ENCODE peak calls at places on chromosomes 5 and 9, in four cellular contexts. One of them, this sample, is unnamed.

GRCh38 chr5:115685966-115686691 is 60.3 kb upstream of the TMED7 start:
- DNase-seq in GM12878: no peak
- DNase-seq in HL-60: no peak
- DNase-seq in K562: no peak
- DNase-seq in this sample: no peak

GRCh38 chr5:53991942-53992341 is 318.4 kb downstream of the ARL15 start:
- DNase-seq in GM12878: peak
- DNase-seq in HL-60: no peak
- DNase-seq in K562: no peak
- DNase-seq in this sample: no peak

GRCh38 chr5:61431923-61432620 is 100.0 kb downstream of the ZSWIM6 start:
- DNase-seq in GM12878: no peak
- DNase-seq in HL-60: no peak
- DNase-seq in K562: no peak
- DNase-seq in this sample: no peak

GRCh38 chr5:16669776-16670175 is 53.0 kb upstream of the RETREG1 start:
- DNase-seq in GM12878: no peak
- DNase-seq in HL-60: no peak
- DNase-seq in K562: no peak
- DNase-seq in this sample: no peak

GRCh38 chr5:99243111-99243510 is 314.3 kb upstream of the CHD1 start:
- DNase-seq in GM12878: no peak
- DNase-seq in HL-60: no peak
- DNase-seq in K562: no peak
- DNase-seq in this sample: no peak

GRCh38 chr5:159208508-159209437 is 580 bp downstream of the RNF145 start:
- DNase-seq in GM12878: no peak
- DNase-seq in HL-60: no peak
- DNase-seq in K562: peak
- DNase-seq in this sample: peak

GRCh38 chr5:140131967-140132409 is 6.3 kb downstream of the IGIP start:
- DNase-seq in GM12878: no peak
- DNase-seq in HL-60: no peak
- DNase-seq in K562: no peak
- DNase-seq in this sample: no peak

GRCh38 chr9:72925891-72926290 is 27.0 kb downstream of the ALDH1A1 start:
- DNase-seq in GM12878: no peak
- DNase-seq in HL-60: no peak
- DNase-seq in K562: no peak
- DNase-seq in this sample: no peak

GRCh38 chr5:90131734-90132133 is 277.8 kb downstream of the CETN3 start:
- DNase-seq in GM12878: peak
- DNase-seq in HL-60: no peak
- DNase-seq in K562: no peak
- DNase-seq in this sample: peak

GRCh38 chr5:104344809-104345512 is 782.4 kb upstream of the NUDT12 start:
- DNase-seq in GM12878: no peak
- DNase-seq in HL-60: no peak
- DNase-seq in K562: no peak
- DNase-seq in this sample: no peak
- TF ChIP-seq SPI1 in GM12878: no peak
- TF ChIP-seq SPI1 in HL-60: no peak
- TF ChIP-seq SPI1 in K562: no peak
- TF ChIP-seq SPI1 in this sample: no peak

GRCh38 chr5:154371687-154372086 is 74.1 kb upstream of the SAP30L start:
- DNase-seq in GM12878: no peak
- DNase-seq in HL-60: no peak
- DNase-seq in K562: no peak
- DNase-seq in this sample: no peak
- TF ChIP-seq POLR2AphosphoS5 in GM12878: no peak
- TF ChIP-seq POLR2AphosphoS5 in HL-60: no peak
- TF ChIP-seq POLR2AphosphoS5 in K562: no peak
- TF ChIP-seq POLR2AphosphoS5 in this sample: no peak

DNA sequence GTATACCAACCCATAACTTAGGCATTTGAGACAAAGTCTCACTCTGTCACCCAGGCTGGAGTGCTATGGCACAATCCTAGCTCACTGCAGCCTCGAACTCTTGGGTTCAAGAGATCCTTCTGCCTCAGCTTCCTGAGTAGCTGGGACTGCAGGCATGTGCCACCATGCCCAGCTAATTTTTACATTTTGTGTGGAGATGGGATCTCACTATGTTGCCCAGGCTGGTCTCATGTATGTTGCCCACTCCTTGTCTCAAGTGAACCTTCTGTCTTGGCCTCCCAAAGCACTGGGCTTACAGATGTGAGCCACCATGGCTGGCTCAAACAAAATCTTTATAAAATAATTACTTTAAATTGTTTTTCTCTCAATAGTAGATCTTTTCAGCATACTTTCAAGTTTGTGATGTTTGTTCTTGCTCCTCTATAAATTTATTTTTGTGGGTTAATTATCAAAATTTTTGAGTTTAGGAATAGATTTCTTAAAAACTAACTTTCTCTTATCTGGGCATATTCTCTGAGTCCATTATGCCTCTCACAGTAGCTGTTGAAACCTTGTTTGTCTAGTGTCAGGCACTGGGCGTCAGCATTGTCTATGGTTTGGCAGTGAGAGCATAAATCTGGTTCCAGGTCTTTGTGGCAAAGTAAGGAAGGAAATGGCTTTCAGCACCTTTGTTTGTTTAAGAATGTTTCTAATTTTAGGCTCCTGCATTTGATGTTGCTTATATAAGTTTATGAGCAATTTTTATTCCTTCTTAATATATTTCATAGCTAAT is 38.7 kb downstream of the NLN start:
- DNase-seq in GM12878: peak
- DNase-seq in HL-60: no peak
- DNase-seq in K562: no peak
- DNase-seq in this sample: no peak
- TF ChIP-seq SPI1 in GM12878: no peak
- TF ChIP-seq SPI1 in HL-60: no peak
- TF ChIP-seq SPI1 in K562: no peak
- TF ChIP-seq SPI1 in this sample: no peak

GRCh38 chr9:34363619-34364351 is 12.9 kb downstream of the MYORG start:
- DNase-seq in GM12878: no peak
- DNase-seq in HL-60: no peak
- DNase-seq in K562: no peak
- DNase-seq in this sample: no peak
- TF ChIP-seq POLR2AphosphoS5 in GM12878: no peak
- TF ChIP-seq POLR2AphosphoS5 in HL-60: no peak
- TF ChIP-seq POLR2AphosphoS5 in K562: no peak
- TF ChIP-seq POLR2AphosphoS5 in this sample: no peak

DNA sequence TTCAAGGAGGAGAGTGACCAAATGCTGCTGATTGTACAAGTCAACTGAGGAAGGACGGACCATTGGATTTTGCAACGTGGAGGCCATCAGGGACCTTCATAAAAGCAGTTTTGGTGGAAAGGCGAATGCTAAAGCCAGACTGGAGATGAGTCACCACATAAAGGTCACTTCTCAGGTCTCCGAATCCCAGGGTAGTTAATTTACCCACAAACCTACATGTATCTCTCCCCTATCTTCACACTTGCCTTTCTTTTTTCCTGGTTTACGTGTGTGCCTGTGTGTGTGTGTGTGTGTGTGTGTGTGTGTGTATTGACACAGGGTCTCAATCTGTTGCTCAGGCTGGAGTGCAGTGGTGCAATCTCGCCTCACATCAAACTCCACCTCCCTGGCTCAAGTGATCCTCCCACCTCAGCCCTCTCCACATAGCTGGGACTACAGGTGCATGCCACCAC is 4.6 kb upstream of the CTNNA1 start:
- DNase-seq in GM12878: no peak
- DNase-seq in HL-60: no peak
- DNase-seq in K562: no peak
- DNase-seq in this sample: no peak
- TF ChIP-seq SPI1 in GM12878: no peak
- TF ChIP-seq SPI1 in HL-60: no peak
- TF ChIP-seq SPI1 in K562: no peak
- TF ChIP-seq SPI1 in this sample: no peak

GRCh38 chr9:70405808-70406445 is 8.5 kb downstream of the KLF9 start:
- DNase-seq in GM12878: no peak
- DNase-seq in HL-60: no peak
- DNase-seq in K562: no peak
- DNase-seq in this sample: no peak

GRCh38 chr9:70407081-70407503 is 7.4 kb downstream of the KLF9 start:
- DNase-seq in GM12878: no peak
- DNase-seq in HL-60: no peak
- DNase-seq in K562: no peak
- DNase-seq in this sample: no peak

GRCh38 chr9:70404261-70404660 is 10.2 kb downstream of the KLF9 start:
- DNase-seq in GM12878: no peak
- DNase-seq in HL-60: no peak
- DNase-seq in K562: no peak
- DNase-seq in this sample: no peak

GRCh38 chr9:70408393-70409040 is 5.9 kb downstream of the KLF9 start:
- DNase-seq in GM12878: no peak
- DNase-seq in HL-60: no peak
- DNase-seq in K562: no peak
- DNase-seq in this sample: no peak

DNA sequence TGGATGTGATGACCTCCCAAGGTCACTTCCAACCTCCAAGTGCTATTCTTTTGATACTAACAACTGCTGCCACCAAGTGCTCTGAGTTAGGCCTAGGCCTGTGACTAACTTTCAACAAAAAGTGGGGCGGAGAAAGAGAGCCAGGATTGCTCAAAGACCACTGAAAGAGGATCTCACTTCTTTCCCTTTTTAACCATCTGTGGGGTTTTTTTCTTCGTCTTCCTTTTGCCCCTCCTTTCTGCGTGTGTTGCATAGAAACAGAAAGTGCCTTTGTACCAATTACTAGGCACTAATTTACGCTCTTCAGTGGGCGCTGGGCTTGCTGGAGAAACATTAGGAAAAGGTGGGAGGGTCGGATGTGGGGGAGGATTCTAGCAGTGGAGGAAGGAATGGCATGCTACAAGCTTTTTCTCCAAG is 8.0 kb downstream of the KLF9 start:
- DNase-seq in GM12878: no peak
- DNase-seq in HL-60: no peak
- DNase-seq in K562: no peak
- DNase-seq in this sample: no peak
- TF ChIP-seq POLR2AphosphoS5 in GM12878: no peak
- TF ChIP-seq POLR2AphosphoS5 in HL-60: no peak
- TF ChIP-seq POLR2AphosphoS5 in K562: no peak
- TF ChIP-seq POLR2AphosphoS5 in this sample: no peak

GRCh38 chr9:6708732-6709131 is 49.0 kb upstream of the KDM4C start:
- DNase-seq in GM12878: no peak
- DNase-seq in HL-60: no peak
- DNase-seq in K562: no peak
- DNase-seq in this sample: no peak

DNA sequence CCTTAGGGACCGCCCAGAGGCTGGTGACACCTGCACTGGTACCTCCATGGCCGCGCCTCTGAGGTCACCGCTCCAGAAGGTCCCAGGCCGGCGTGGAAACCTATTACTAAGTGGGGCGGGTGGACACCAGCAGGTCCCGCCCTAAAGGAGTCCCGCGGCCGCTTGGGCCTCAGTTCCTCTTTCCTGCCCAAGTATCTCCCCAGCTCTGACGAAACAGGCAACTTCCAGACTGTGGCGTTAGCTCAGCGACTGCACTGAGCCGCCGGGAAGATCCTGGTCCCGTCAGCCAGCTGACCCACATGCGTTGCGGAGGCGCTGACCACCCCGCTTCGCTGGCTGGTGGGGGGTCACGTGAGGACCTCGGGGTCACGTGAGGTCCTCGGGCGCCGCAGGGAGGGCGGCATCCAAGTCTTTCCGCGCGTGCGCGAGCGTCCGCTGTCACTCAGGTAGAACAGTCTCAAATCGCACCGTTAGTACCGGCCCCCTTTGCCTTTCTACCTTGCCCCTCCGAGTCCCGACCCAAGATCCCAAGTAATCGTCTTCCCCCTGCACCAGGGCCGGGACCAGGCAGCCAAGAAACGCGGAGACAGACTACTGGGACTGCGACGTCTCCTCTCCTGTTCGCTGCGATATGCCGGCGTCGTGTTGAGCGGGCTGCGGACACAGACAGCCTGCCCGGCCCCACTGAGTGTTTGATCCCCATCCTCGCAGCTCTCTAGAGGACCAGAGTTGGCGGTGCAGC is 53.7 kb upstream of the KDM4C start:
- DNase-seq in GM12878: no peak
- DNase-seq in HL-60: peak
- DNase-seq in K562: no peak
- DNase-seq in this sample: peak
- TF ChIP-seq SPI1 in GM12878: peak
- TF ChIP-seq SPI1 in HL-60: peak
- TF ChIP-seq SPI1 in K562: no peak
- TF ChIP-seq SPI1 in this sample: peak

This sample was measured in GM12891.